ENCODE peak calls at places on chromosomes 16 and 17, in nine cellular contexts. One of them, this sample, is unnamed.
A peak's percentile ranks its signal among the peaks of the same experiment; 100 is the strongest.

GRCh38 chr17:55320594-55321506 is 56.1 kb downstream of the HLF start:
- DNase-seq in OCI-LY7: no peak
- DNase-seq in A549: no peak
- DNase-seq in DND-41: no peak
- DNase-seq in uterus: no peak
- DNase-seq in lung: no peak
- DNase-seq in ovary: no peak
- DNase-seq in upper lobe of right lung: no peak
- DNase-seq in mammary epithelial cell: peak; percentile 65
- DNase-seq in this sample: no peak

GRCh38 chr16:15811416-15811777 is 45.4 kb downstream of the MYH11 start:
- DNase-seq in OCI-LY7: no peak
- DNase-seq in A549: no peak
- DNase-seq in DND-41: no peak
- DNase-seq in uterus: no peak
- DNase-seq in lung: no peak
- DNase-seq in ovary: no peak
- DNase-seq in upper lobe of right lung: no peak
- DNase-seq in mammary epithelial cell: no peak
- DNase-seq in this sample: no peak

GRCh38 chr17:2905697-2906595 is 109.7 kb downstream of the RAP1GAP2 start:
- DNase-seq in OCI-LY7: no peak
- DNase-seq in A549: no peak
- DNase-seq in DND-41: no peak
- DNase-seq in uterus: no peak
- DNase-seq in lung: no peak
- DNase-seq in ovary: no peak
- DNase-seq in upper lobe of right lung: no peak
- DNase-seq in mammary epithelial cell: no peak
- DNase-seq in this sample: no peak

GRCh38 chr16:29831490-29831889 is 11.2 kb downstream of the MVP start:
- DNase-seq in OCI-LY7: no peak
- DNase-seq in A549: no peak
- DNase-seq in DND-41: no peak
- DNase-seq in uterus: no peak
- DNase-seq in lung: no peak
- DNase-seq in ovary: no peak
- DNase-seq in upper lobe of right lung: no peak
- DNase-seq in mammary epithelial cell: no peak
- DNase-seq in this sample: peak; percentile 35

GRCh38 chr17:56908061-56908542 is 5.7 kb downstream of the TRIM25 start:
- DNase-seq in OCI-LY7: peak; percentile 70
- DNase-seq in A549: no peak
- DNase-seq in DND-41: no peak
- DNase-seq in uterus: no peak
- DNase-seq in lung: peak; percentile 57
- DNase-seq in ovary: no peak
- DNase-seq in upper lobe of right lung: peak; percentile 83
- DNase-seq in mammary epithelial cell: no peak
- DNase-seq in this sample: peak; percentile 55

GRCh38 chr17:72465191-72466024 is 344.6 kb downstream of the SOX9 start:
- DNase-seq in OCI-LY7: no peak
- DNase-seq in A549: peak; percentile 98
- DNase-seq in DND-41: no peak
- DNase-seq in uterus: no peak
- DNase-seq in lung: no peak
- DNase-seq in ovary: no peak
- DNase-seq in upper lobe of right lung: no peak
- DNase-seq in mammary epithelial cell: peak; percentile 99
- DNase-seq in this sample: no peak

GRCh38 chr17:72837335-72837734 is 255.2 kb downstream of the SLC39A11 start:
- DNase-seq in OCI-LY7: no peak
- DNase-seq in A549: no peak
- DNase-seq in DND-41: no peak
- DNase-seq in uterus: no peak
- DNase-seq in lung: no peak
- DNase-seq in ovary: no peak
- DNase-seq in upper lobe of right lung: no peak
- DNase-seq in mammary epithelial cell: no peak
- DNase-seq in this sample: no peak

GRCh38 chr16:19105131-19105530 is 8.6 kb upstream of the ITPRIPL2 start:
- DNase-seq in OCI-LY7: no peak
- DNase-seq in A549: no peak
- DNase-seq in DND-41: no peak
- DNase-seq in uterus: no peak
- DNase-seq in lung: no peak
- DNase-seq in ovary: no peak
- DNase-seq in upper lobe of right lung: no peak
- DNase-seq in mammary epithelial cell: no peak
- DNase-seq in this sample: no peak

GRCh38 chr17:15929941-15930340 is 15.0 kb upstream of the ADORA2B start:
- DNase-seq in OCI-LY7: no peak
- DNase-seq in A549: no peak
- DNase-seq in DND-41: no peak
- DNase-seq in uterus: no peak
- DNase-seq in lung: no peak
- DNase-seq in ovary: no peak
- DNase-seq in upper lobe of right lung: peak; percentile 12
- DNase-seq in mammary epithelial cell: no peak
- DNase-seq in this sample: no peak

GRCh38 chr17:74821655-74822328 is 37.9 kb downstream of the GRIN2C start:
- DNase-seq in OCI-LY7: no peak
- DNase-seq in A549: no peak
- DNase-seq in DND-41: no peak
- DNase-seq in uterus: no peak
- DNase-seq in lung: no peak
- DNase-seq in ovary: no peak
- DNase-seq in upper lobe of right lung: no peak
- DNase-seq in mammary epithelial cell: no peak
- DNase-seq in this sample: no peak

GRCh38 chr17:42832213-42832933 is 824 bp upstream of the PSME3 start:
- DNase-seq in OCI-LY7: no peak
- DNase-seq in A549: no peak
- DNase-seq in DND-41: no peak
- DNase-seq in uterus: no peak
- DNase-seq in lung: no peak
- DNase-seq in ovary: no peak
- DNase-seq in upper lobe of right lung: no peak
- DNase-seq in mammary epithelial cell: no peak
- DNase-seq in this sample: no peak

GRCh38 chr16:396199-396598 is 800 bp upstream of the NME4 start:
- DNase-seq in OCI-LY7: no peak
- DNase-seq in A549: no peak
- DNase-seq in DND-41: no peak
- DNase-seq in uterus: no peak
- DNase-seq in lung: no peak
- DNase-seq in ovary: no peak
- DNase-seq in upper lobe of right lung: no peak
- DNase-seq in mammary epithelial cell: no peak
- DNase-seq in this sample: no peak

DNA sequence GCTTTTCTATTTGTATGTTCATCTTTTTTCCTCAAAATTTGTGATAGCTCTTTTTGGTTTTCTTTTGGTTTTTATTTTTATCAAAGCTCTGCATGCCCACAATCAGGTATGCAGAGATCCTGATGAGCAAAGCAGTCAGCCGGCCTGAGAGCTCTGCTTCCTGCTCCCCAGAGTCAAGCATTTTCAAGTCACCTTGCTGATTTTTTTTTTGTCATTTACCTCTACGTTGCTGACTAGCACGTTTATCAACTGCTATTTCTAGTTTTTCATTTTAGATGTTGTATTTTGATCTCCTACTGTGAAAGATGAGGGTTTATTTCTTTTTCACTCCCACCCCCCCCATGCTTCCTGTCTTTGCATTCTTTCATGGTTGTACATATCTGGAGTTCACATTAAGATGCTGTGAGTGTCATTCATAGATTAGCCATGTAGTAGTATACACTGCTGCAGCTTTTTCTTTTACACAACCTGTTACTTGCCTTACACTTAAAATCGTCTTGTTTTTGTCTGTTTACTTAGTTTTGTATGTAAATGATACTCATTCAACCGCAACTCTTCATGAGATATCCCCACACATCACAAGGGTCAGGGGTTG is 196.2 kb downstream of the LGALS9B start:
- DNase-seq in OCI-LY7: no peak
- DNase-seq in A549: no peak
- DNase-seq in DND-41: no peak
- DNase-seq in uterus: no peak
- DNase-seq in lung: no peak
- DNase-seq in ovary: no peak
- DNase-seq in upper lobe of right lung: no peak
- DNase-seq in mammary epithelial cell: no peak
- DNase-seq in this sample: no peak
- H3K4me3 ChIP-seq in OCI-LY7: no peak overlapping the region
- H3K4me3 ChIP-seq in A549: no peak overlapping the region
- H3K4me3 ChIP-seq in DND-41: no peak overlapping the region
- H3K4me3 ChIP-seq in uterus: no peak overlapping the region
- H3K4me3 ChIP-seq in lung: no peak overlapping the region
- H3K4me3 ChIP-seq in ovary: no peak overlapping the region
- H3K4me3 ChIP-seq in upper lobe of right lung: no peak overlapping the region
- H3K4me3 ChIP-seq in mammary epithelial cell: no peak overlapping the region
- H3K4me3 ChIP-seq in this sample: no peak overlapping the region

GRCh38 chr16:85005278-85006069 is 5.9 kb downstream of the ZDHHC7 start:
- DNase-seq in OCI-LY7: no peak
- DNase-seq in A549: no peak
- DNase-seq in DND-41: no peak
- DNase-seq in uterus: peak; percentile 57
- DNase-seq in lung: no peak
- DNase-seq in ovary: peak; percentile 51
- DNase-seq in upper lobe of right lung: no peak
- DNase-seq in mammary epithelial cell: peak; percentile 52
- DNase-seq in this sample: no peak

GRCh38 chr16:85010446-85010930 is 847 bp downstream of the ZDHHC7 start:
- DNase-seq in OCI-LY7: no peak
- DNase-seq in A549: no peak
- DNase-seq in DND-41: no peak
- DNase-seq in uterus: no peak
- DNase-seq in lung: no peak
- DNase-seq in ovary: no peak
- DNase-seq in upper lobe of right lung: no peak
- DNase-seq in mammary epithelial cell: no peak
- DNase-seq in this sample: no peak

GRCh38 chr16:85006639-85007038 is 4.7 kb downstream of the ZDHHC7 start:
- DNase-seq in OCI-LY7: no peak
- DNase-seq in A549: no peak
- DNase-seq in DND-41: no peak
- DNase-seq in uterus: no peak
- DNase-seq in lung: no peak
- DNase-seq in ovary: no peak
- DNase-seq in upper lobe of right lung: no peak
- DNase-seq in mammary epithelial cell: no peak
- DNase-seq in this sample: no peak

GRCh38 chr16:85008267-85008666 is 3.1 kb downstream of the ZDHHC7 start:
- DNase-seq in OCI-LY7: no peak
- DNase-seq in A549: no peak
- DNase-seq in DND-41: no peak
- DNase-seq in uterus: no peak
- DNase-seq in lung: no peak
- DNase-seq in ovary: no peak
- DNase-seq in upper lobe of right lung: no peak
- DNase-seq in mammary epithelial cell: no peak
- DNase-seq in this sample: no peak

GRCh38 chr16:85007815-85008214 is 3.5 kb downstream of the ZDHHC7 start:
- DNase-seq in OCI-LY7: no peak
- DNase-seq in A549: no peak
- DNase-seq in DND-41: no peak
- DNase-seq in uterus: no peak
- DNase-seq in lung: no peak
- DNase-seq in ovary: no peak
- DNase-seq in upper lobe of right lung: no peak
- DNase-seq in mammary epithelial cell: no peak
- DNase-seq in this sample: no peak
- H3K4me1 ChIP-seq in OCI-LY7: peaks cover 15% of the 10 kb centered on the region
- H3K4me1 ChIP-seq in A549: peaks cover 63% of the 10 kb centered on the region
- H3K4me1 ChIP-seq in DND-41: peaks cover 29% of the 10 kb centered on the region
- H3K4me1 ChIP-seq in uterus: peaks cover 9% of the 10 kb centered on the region
- H3K4me1 ChIP-seq in lung: peaks cover 26% of the 10 kb centered on the region
- H3K4me1 ChIP-seq in ovary: peaks cover 25% of the 10 kb centered on the region
- H3K4me1 ChIP-seq in upper lobe of right lung: peaks cover 81% of the 10 kb centered on the region
- H3K4me1 ChIP-seq in mammary epithelial cell: peaks cover 48% of the 10 kb centered on the region
- H3K4me1 ChIP-seq in this sample: peaks cover 85% of the 10 kb centered on the region

DNA sequence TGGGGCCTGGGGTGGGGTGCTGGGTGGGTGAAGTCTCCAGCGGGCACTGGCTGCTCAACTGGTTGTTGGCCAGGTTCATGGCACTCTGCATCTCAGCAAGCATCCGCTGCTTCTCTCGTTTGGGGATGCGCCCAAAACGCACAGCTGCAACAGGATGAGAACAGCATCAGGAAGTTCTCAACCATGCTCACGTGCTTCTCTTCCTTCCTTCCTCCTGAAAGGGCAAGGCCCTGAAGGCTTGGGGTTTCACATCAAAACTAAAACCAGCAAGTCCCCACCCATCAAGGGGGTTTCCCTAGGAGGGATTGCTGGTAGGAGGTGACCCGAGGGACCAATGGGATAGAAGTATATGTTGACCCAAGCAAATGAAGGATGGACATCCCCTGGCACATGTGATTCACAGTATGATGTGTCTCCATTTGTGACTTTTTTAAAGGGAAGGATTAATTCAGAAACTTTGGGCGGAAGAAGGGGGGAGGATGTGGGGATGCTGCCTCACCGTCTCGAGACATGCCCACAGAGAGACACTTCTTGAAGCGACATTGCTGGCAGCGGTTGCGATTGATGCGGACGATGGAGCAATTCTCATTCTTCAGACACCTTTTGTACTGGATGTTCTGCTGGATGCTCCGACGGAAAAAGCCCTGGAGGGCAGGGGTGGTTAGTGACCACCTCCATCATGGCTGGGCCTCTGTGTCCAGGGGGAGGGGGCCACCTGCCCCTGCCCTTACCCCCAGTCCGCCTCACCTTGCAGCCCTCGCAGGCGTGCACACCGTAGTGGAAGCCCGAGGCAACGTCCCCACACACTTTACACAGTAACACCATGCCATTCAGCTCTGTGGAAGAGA is 4.2 kb downstream of the NR1D1 start:
- DNase-seq in OCI-LY7: peak; percentile 77
- DNase-seq in A549: no peak
- DNase-seq in DND-41: peak; percentile 67
- DNase-seq in uterus: peak; percentile 49
- DNase-seq in lung: peak; percentile 64
- DNase-seq in ovary: no peak
- DNase-seq in upper lobe of right lung: no peak
- DNase-seq in mammary epithelial cell: no peak
- DNase-seq in this sample: no peak
- H3K4me3 ChIP-seq in OCI-LY7: no peak overlapping the region
- H3K4me3 ChIP-seq in A549: no peak overlapping the region
- H3K4me3 ChIP-seq in DND-41: no peak overlapping the region
- H3K4me3 ChIP-seq in uterus: no peak overlapping the region
- H3K4me3 ChIP-seq in lung: no peak overlapping the region
- H3K4me3 ChIP-seq in ovary: no peak overlapping the region
- H3K4me3 ChIP-seq in upper lobe of right lung: peak overlapping the region; percentile 86
- H3K4me3 ChIP-seq in mammary epithelial cell: no peak overlapping the region
- H3K4me3 ChIP-seq in this sample: no peak overlapping the region

DNA sequence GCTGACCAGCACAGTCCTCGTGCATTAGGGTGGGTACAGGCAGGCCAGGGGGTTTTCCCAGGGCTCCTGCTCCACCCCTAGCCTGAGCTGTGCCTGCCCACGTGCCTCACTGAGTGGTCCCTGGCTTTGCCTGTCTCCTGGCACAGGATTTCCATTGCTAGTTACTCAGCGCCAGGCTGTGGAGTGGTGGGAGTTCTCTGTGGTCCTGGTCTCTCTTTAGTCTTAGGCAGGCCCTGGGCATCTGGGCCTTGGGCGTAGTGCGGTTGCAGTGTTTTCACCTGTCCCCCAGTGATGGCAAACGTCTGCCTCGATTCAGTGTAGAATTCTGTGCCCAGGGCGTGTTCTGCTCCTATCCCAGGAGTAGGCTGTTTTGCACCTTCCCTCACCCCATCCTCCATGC is 86.1 kb downstream of the RPTOR start:
- DNase-seq in OCI-LY7: no peak
- DNase-seq in A549: no peak
- DNase-seq in DND-41: no peak
- DNase-seq in uterus: no peak
- DNase-seq in lung: no peak
- DNase-seq in ovary: no peak
- DNase-seq in upper lobe of right lung: no peak
- DNase-seq in mammary epithelial cell: no peak
- DNase-seq in this sample: no peak
- H3K4me1 ChIP-seq in OCI-LY7: no peaks in the 10 kb centered on the region
- H3K4me1 ChIP-seq in A549: no peaks in the 10 kb centered on the region
- H3K4me1 ChIP-seq in DND-41: no peaks in the 10 kb centered on the region
- H3K4me1 ChIP-seq in uterus: no peaks in the 10 kb centered on the region
- H3K4me1 ChIP-seq in lung: no peaks in the 10 kb centered on the region
- H3K4me1 ChIP-seq in ovary: no peaks in the 10 kb centered on the region
- H3K4me1 ChIP-seq in upper lobe of right lung: peaks cover 3% of the 10 kb centered on the region
- H3K4me1 ChIP-seq in mammary epithelial cell: no peaks in the 10 kb centered on the region
- H3K4me1 ChIP-seq in this sample: no peaks in the 10 kb centered on the region